ENCODE peak calls at places on chromosomes 11 and 22, in five cellular contexts. J, F, A, U and W are unnamed samples.

GRCh38 chr11:131668867-131669780 is 298.7 kb downstream of the NTM start:
- DNase-seq in J (peak; percentile 77), F (peak; percentile 71), A (no peak), U (no peak), W (peak; percentile 69)

GRCh38 chr11:108743851-108744250 is 79.0 kb downstream of the DDX10 start:
- DNase-seq in J (no peak), F (no peak), A (no peak), U (no peak), W (no peak)

GRCh38 chr22:38098410-38099249 is 11.9 kb downstream of the BAIAP2L2 start:
- DNase-seq in J (no peak), F (peak; percentile 78), A (no peak), U (no peak), W (no peak)

GRCh38 chr11:8699903-8700302 is 17.3 kb downstream of the RPL27A start:
- DNase-seq in J (peak; percentile 44), F (peak; percentile 75), A (no peak), U (no peak), W (no peak)

GRCh38 chr11:61627831-61628753 is 47.2 kb upstream of the SYT7 start:
- DNase-seq in J (peak; percentile 83), F (peak; percentile 80), A (peak; percentile 58), U (peak; percentile 75), W (peak; percentile 83)

GRCh38 chr11:88335284-88335683 is 2.3 kb downstream of the CTSC start:
- DNase-seq in J (no peak), F (no peak), A (no peak), U (no peak), W (no peak)

GRCh38 chr11:78645226-78646202 is 70.8 kb upstream of the NARS2 start:
- DNase-seq in J (peak; percentile 80), F (peak; percentile 84), A (peak; percentile 70), U (peak; percentile 84), W (peak; percentile 62)

GRCh38 chr11:32101791-32102190 is 10.9 kb downstream of the RCN1 start:
- DNase-seq in J (no peak), F (no peak), A (no peak), U (no peak), W (no peak)

GRCh38 chr11:35192347-35192746 is 53.4 kb downstream of the CD44 start:
- DNase-seq in J (no peak), F (no peak), A (peak; percentile 64), U (peak; percentile 79), W (no peak)

GRCh38 chr11:122743949-122744876 is 88.7 kb downstream of the UBASH3B start:
- DNase-seq in J (no peak), F (no peak), A (no peak), U (no peak), W (no peak)

GRCh38 chr11:111730031-111730430 is 36.2 kb downstream of the PPP2R1B start:
- DNase-seq in J (no peak), F (no peak), A (no peak), U (no peak), W (no peak)

GRCh38 chr11:126929186-126930085 is 71.1 kb downstream of the KIRREL3 start:
- DNase-seq in J (no peak), F (peak; percentile 31), A (no peak), U (no peak), W (no peak)

GRCh38 chr11:102111011-102111786 is 952 bp downstream of the YAP1 start:
- DNase-seq in J (peak; percentile 89), F (peak; percentile 78), A (peak; percentile 85), U (peak; percentile 92), W (peak; percentile 44)

GRCh38 chr11:57566035-57566504 is 1.4 kb downstream of the UBE2L6 start:
- DNase-seq in J (no peak), F (peak; percentile 56), A (no peak), U (no peak), W (no peak)

GRCh38 chr11:67468056-67468455 is 995 bp downstream of the TMEM134 start:
- DNase-seq in J (no peak), F (peak; percentile 72), A (peak; percentile 90), U (peak; percentile 92), W (no peak)

GRCh38 chr11:91374794-91375193 is 849.8 kb upstream of the FAT3 start:
- DNase-seq in J (no peak), F (no peak), A (no peak), U (no peak), W (no peak)

GRCh38 chr11:71267807-71268421 is 15.5 kb upstream of the SHANK2 start:
- DNase-seq in J (no peak), F (no peak), A (peak; percentile 23), U (peak; percentile 47), W (no peak)

GRCh38 chr22:22431271-22432220 is 77.0 kb downstream of the ZNF280B start:
- DNase-seq in J (peak; percentile 83), F (peak; percentile 56), A (peak; percentile 77), U (no peak), W (peak; percentile 84)

GRCh38 chr11:103091441-103091809 is 535 bp downstream of the DCUN1D5 start:
- DNase-seq in J (peak; percentile 48), F (peak; percentile 44), A (peak; percentile 44), U (peak; percentile 78), W (peak; percentile 36)

GRCh38 chr11:35242412-35242811 is 103.4 kb downstream of the CD44 start:
- DNase-seq in J (no peak), F (peak; percentile 6), A (no peak), U (no peak), W (no peak)

GRCh38 chr11:60899021-60899936 is 7.1 kb downstream of the PRPF19 start:
- DNase-seq in J (peak; percentile 62), F (peak; percentile 73), A (no peak), U (no peak), W (peak; percentile 27)

GRCh38 chr11:119686483-119686882 is 42.5 kb downstream of the NECTIN1 start:
- DNase-seq in J (no peak), F (no peak), A (no peak), U (no peak), W (no peak)

GRCh38 chr11:92775277-92775676 is 194.2 kb upstream of the MTNR1B start:
- DNase-seq in J (no peak), F (no peak), A (no peak), U (no peak), W (no peak)

GRCh38 chr22:41417622-41418390 is 28.8 kb downstream of the TOB2 start:
- DNase-seq in J (no peak), F (peak; percentile 46), A (peak; percentile 90), U (peak; percentile 98), W (no peak)

GRCh38 chr11:124875943-124876817 is 10.9 kb downstream of the ROBO3 start:
- DNase-seq in J (peak; percentile 92), F (peak; percentile 90), A (peak; percentile 85), U (peak; percentile 93), W (peak; percentile 90)

GRCh38 chr22:46556775-46557174 is 19.4 kb upstream of the CELSR1 start:
- DNase-seq in J (no peak), F (no peak), A (no peak), U (no peak), W (no peak)